ENCODE peak calls at places on chromosomes 5 and 9, in nine cellular contexts. One of them, this sample, is unnamed.
A peak's percentile ranks its signal among the peaks of the same experiment; 100 is the strongest.

GRCh38 chr9:127871531-127871930 is 5.9 kb downstream of the AK1 start:
- DNase-seq in coronary artery: no peak
- DNase-seq in mucosa of descending colon: no peak
- DNase-seq in GM12878: no peak
- DNase-seq in heart right ventricle: no peak
- DNase-seq in heart left ventricle: no peak
- DNase-seq in fibroblast of lung: peak; percentile 27
- DNase-seq in tibial nerve: no peak
- DNase-seq in fibroblast of pulmonary artery: peak; percentile 32
- DNase-seq in this sample: no peak

GRCh38 chr5:98977723-98978122 is 48.9 kb upstream of the CHD1 start:
- DNase-seq in coronary artery: no peak
- DNase-seq in mucosa of descending colon: no peak
- DNase-seq in GM12878: no peak
- DNase-seq in heart right ventricle: no peak
- DNase-seq in heart left ventricle: no peak
- DNase-seq in fibroblast of lung: no peak
- DNase-seq in tibial nerve: no peak
- DNase-seq in fibroblast of pulmonary artery: no peak
- DNase-seq in this sample: peak; percentile 55

GRCh38 chr9:8366161-8366926 is 566.8 kb upstream of the DMAC1 start:
- DNase-seq in coronary artery: no peak
- DNase-seq in mucosa of descending colon: no peak
- DNase-seq in GM12878: no peak
- DNase-seq in heart right ventricle: no peak
- DNase-seq in heart left ventricle: peak; percentile 40
- DNase-seq in fibroblast of lung: peak; percentile 85
- DNase-seq in tibial nerve: no peak
- DNase-seq in fibroblast of pulmonary artery: peak; percentile 62
- DNase-seq in this sample: peak; percentile 51

GRCh38 chr9:107504585-107505455 is 15.3 kb upstream of the KLF4 start:
- DNase-seq in coronary artery: no peak
- DNase-seq in mucosa of descending colon: no peak
- DNase-seq in GM12878: no peak
- DNase-seq in heart right ventricle: no peak
- DNase-seq in heart left ventricle: no peak
- DNase-seq in fibroblast of lung: peak; percentile 83
- DNase-seq in tibial nerve: no peak
- DNase-seq in fibroblast of pulmonary artery: peak; percentile 85
- DNase-seq in this sample: peak; percentile 92

GRCh38 chr9:121876658-121877271 is 216.3 kb downstream of the TTLL11 start:
- DNase-seq in coronary artery: peak; percentile 72
- DNase-seq in mucosa of descending colon: no peak
- DNase-seq in GM12878: no peak
- DNase-seq in heart right ventricle: no peak
- DNase-seq in heart left ventricle: no peak
- DNase-seq in fibroblast of lung: peak; percentile 88
- DNase-seq in tibial nerve: no peak
- DNase-seq in fibroblast of pulmonary artery: peak; percentile 65
- DNase-seq in this sample: peak; percentile 42

GRCh38 chr5:5288236-5288635 is 134.2 kb upstream of the ICE1 start:
- DNase-seq in coronary artery: no peak
- DNase-seq in mucosa of descending colon: no peak
- DNase-seq in GM12878: no peak
- DNase-seq in heart right ventricle: no peak
- DNase-seq in heart left ventricle: no peak
- DNase-seq in fibroblast of lung: peak; percentile 89
- DNase-seq in tibial nerve: no peak
- DNase-seq in fibroblast of pulmonary artery: no peak
- DNase-seq in this sample: peak; percentile 36

GRCh38 chr9:107942870-107943269 is 453.3 kb upstream of the KLF4 start:
- DNase-seq in coronary artery: no peak
- DNase-seq in mucosa of descending colon: no peak
- DNase-seq in GM12878: no peak
- DNase-seq in heart right ventricle: no peak
- DNase-seq in heart left ventricle: no peak
- DNase-seq in fibroblast of lung: no peak
- DNase-seq in tibial nerve: no peak
- DNase-seq in fibroblast of pulmonary artery: peak; percentile 2
- DNase-seq in this sample: no peak

GRCh38 chr9:93591301-93591700 is 14.9 kb downstream of the PHF2 start:
- DNase-seq in coronary artery: peak; percentile 53
- DNase-seq in mucosa of descending colon: no peak
- DNase-seq in GM12878: no peak
- DNase-seq in heart right ventricle: no peak
- DNase-seq in heart left ventricle: no peak
- DNase-seq in fibroblast of lung: no peak
- DNase-seq in tibial nerve: no peak
- DNase-seq in fibroblast of pulmonary artery: no peak
- DNase-seq in this sample: no peak

GRCh38 chr5:19534751-19535150 is 453.2 kb downstream of the CDH18 start:
- DNase-seq in coronary artery: no peak
- DNase-seq in mucosa of descending colon: no peak
- DNase-seq in GM12878: no peak
- DNase-seq in heart right ventricle: no peak
- DNase-seq in heart left ventricle: no peak
- DNase-seq in fibroblast of lung: peak; percentile 40
- DNase-seq in tibial nerve: no peak
- DNase-seq in fibroblast of pulmonary artery: no peak
- DNase-seq in this sample: peak; percentile 100

GRCh38 chr9:20593551-20593950 is 28.7 kb downstream of the MLLT3 start:
- DNase-seq in coronary artery: no peak
- DNase-seq in mucosa of descending colon: no peak
- DNase-seq in GM12878: no peak
- DNase-seq in heart right ventricle: no peak
- DNase-seq in heart left ventricle: no peak
- DNase-seq in fibroblast of lung: peak; percentile 85
- DNase-seq in tibial nerve: no peak
- DNase-seq in fibroblast of pulmonary artery: peak; percentile 87
- DNase-seq in this sample: peak; percentile 62

GRCh38 chr9:114382951-114383865 is 4.6 kb downstream of the AKNA start:
- DNase-seq in coronary artery: no peak
- DNase-seq in mucosa of descending colon: peak; percentile 69
- DNase-seq in GM12878: no peak
- DNase-seq in heart right ventricle: peak; percentile 70
- DNase-seq in heart left ventricle: peak; percentile 64
- DNase-seq in fibroblast of lung: peak; percentile 27
- DNase-seq in tibial nerve: no peak
- DNase-seq in fibroblast of pulmonary artery: peak; percentile 67
- DNase-seq in this sample: no peak

GRCh38 chr9:87497080-87497603 is 525 bp upstream of the DAPK1 start:
- DNase-seq in coronary artery: no peak
- DNase-seq in mucosa of descending colon: no peak
- DNase-seq in GM12878: no peak
- DNase-seq in heart right ventricle: no peak
- DNase-seq in heart left ventricle: no peak
- DNase-seq in fibroblast of lung: no peak
- DNase-seq in tibial nerve: no peak
- DNase-seq in fibroblast of pulmonary artery: no peak
- DNase-seq in this sample: no peak
- H3K4me3 ChIP-seq in coronary artery: peak overlapping the region; percentile 85
- H3K4me3 ChIP-seq in mucosa of descending colon: no peak overlapping the region
- H3K4me3 ChIP-seq in GM12878: peak overlapping the region; percentile 82
- H3K4me3 ChIP-seq in heart right ventricle: peak overlapping the region; percentile 64
- H3K4me3 ChIP-seq in heart left ventricle: peak overlapping the region; percentile 61
- H3K4me3 ChIP-seq in fibroblast of lung: peak overlapping the region; percentile 61
- H3K4me3 ChIP-seq in tibial nerve: peak overlapping the region; percentile 60
- H3K4me3 ChIP-seq in fibroblast of pulmonary artery: peak overlapping the region; percentile 71
- H3K4me3 ChIP-seq in this sample: peak overlapping the region; percentile 15

GRCh38 chr5:45796959-45797553 is 100.9 kb upstream of the HCN1 start:
- DNase-seq in coronary artery: no peak
- DNase-seq in mucosa of descending colon: no peak
- DNase-seq in GM12878: no peak
- DNase-seq in heart right ventricle: no peak
- DNase-seq in heart left ventricle: no peak
- DNase-seq in fibroblast of lung: no peak
- DNase-seq in tibial nerve: no peak
- DNase-seq in fibroblast of pulmonary artery: no peak
- DNase-seq in this sample: peak; percentile 1
- TF ChIP-seq CTCF in coronary artery: no peak
- TF ChIP-seq CTCF in mucosa of descending colon: no peak
- TF ChIP-seq CTCF in GM12878: no peak
- TF ChIP-seq CTCF in heart right ventricle: no peak
- TF ChIP-seq CTCF in heart left ventricle: no peak
- TF ChIP-seq CTCF in fibroblast of lung: no peak
- TF ChIP-seq CTCF in tibial nerve: no peak
- TF ChIP-seq CTCF in fibroblast of pulmonary artery: peak; percentile 14
- TF ChIP-seq CTCF in this sample: peak; percentile 16

DNA sequence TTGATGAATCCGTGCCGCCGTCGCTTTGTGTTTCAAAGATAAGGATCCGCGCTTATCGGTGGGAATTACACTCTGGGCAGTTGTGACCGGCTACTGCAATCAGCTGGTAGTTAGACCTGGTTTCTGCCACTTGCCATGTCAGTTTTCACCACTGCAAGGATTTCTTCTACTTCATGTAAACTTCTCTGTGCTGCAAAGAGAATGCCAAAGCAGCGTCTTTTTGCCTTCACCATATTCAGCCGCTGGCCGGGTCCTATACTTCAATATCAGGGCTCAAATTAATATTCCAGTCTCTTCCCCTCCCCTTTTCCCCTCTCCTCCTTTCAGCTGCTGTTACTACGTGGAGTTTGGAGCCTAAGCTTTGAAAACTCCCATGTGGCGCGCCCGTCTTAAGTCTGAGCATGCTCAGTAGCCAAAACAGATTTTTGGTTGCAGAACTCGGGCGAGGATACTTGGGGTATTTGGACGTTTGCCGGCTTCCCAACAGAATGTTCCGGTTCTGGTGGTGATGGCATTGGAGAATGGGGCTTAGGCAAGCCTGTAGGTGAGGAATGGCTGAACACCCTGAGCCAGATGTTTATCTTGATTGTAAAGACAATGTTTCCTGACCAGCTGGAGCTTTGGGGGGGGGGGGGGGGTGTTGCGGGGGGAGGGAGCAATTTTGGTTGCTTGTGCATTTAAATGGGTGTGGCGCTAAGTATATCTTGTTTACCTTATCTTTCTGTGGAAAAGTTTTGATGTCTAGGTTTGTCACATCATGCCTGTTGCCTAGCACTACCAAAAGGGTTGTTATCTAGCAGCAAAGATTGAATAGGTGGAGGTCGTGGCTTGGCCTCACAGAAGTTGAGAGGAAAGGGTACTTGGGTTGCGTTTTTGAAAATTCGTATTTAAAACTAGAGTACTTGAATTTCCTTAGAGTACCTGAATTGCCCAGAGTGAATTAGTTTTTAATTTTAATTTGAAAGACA is 1.1 kb downstream of the SMAD5 start:
- DNase-seq in coronary artery: no peak
- DNase-seq in mucosa of descending colon: no peak
- DNase-seq in GM12878: no peak
- DNase-seq in heart right ventricle: peak; percentile 45
- DNase-seq in heart left ventricle: peak; percentile 52
- DNase-seq in fibroblast of lung: peak; percentile 69
- DNase-seq in tibial nerve: no peak
- DNase-seq in fibroblast of pulmonary artery: peak; percentile 77
- DNase-seq in this sample: peak; percentile 67
- H3K4me3 ChIP-seq in coronary artery: peak overlapping the region; percentile 90
- H3K4me3 ChIP-seq in mucosa of descending colon: peak overlapping the region; percentile 60
- H3K4me3 ChIP-seq in GM12878: peak overlapping the region; percentile 76
- H3K4me3 ChIP-seq in heart right ventricle: peak overlapping the region; percentile 90
- H3K4me3 ChIP-seq in heart left ventricle: peak overlapping the region; percentile 95
- H3K4me3 ChIP-seq in fibroblast of lung: peak overlapping the region; percentile 83
- H3K4me3 ChIP-seq in tibial nerve: peak overlapping the region; percentile 93
- H3K4me3 ChIP-seq in fibroblast of pulmonary artery: peak overlapping the region; percentile 90
- H3K4me3 ChIP-seq in this sample: peak overlapping the region; percentile 84

GRCh38 chr5:90421136-90421535 is 11.6 kb upstream of the CETN3 start:
- DNase-seq in coronary artery: no peak
- DNase-seq in mucosa of descending colon: no peak
- DNase-seq in GM12878: no peak
- DNase-seq in heart right ventricle: no peak
- DNase-seq in heart left ventricle: no peak
- DNase-seq in fibroblast of lung: no peak
- DNase-seq in tibial nerve: no peak
- DNase-seq in fibroblast of pulmonary artery: peak; percentile 24
- DNase-seq in this sample: no peak
- TF ChIP-seq CTCF in coronary artery: no peak
- TF ChIP-seq CTCF in mucosa of descending colon: no peak
- TF ChIP-seq CTCF in GM12878: peak; percentile 24
- TF ChIP-seq CTCF in heart right ventricle: peak; percentile 7
- TF ChIP-seq CTCF in heart left ventricle: no peak
- TF ChIP-seq CTCF in fibroblast of lung: no peak
- TF ChIP-seq CTCF in tibial nerve: no peak
- TF ChIP-seq CTCF in fibroblast of pulmonary artery: peak; percentile 33
- TF ChIP-seq CTCF in this sample: peak; percentile 37

DNA sequence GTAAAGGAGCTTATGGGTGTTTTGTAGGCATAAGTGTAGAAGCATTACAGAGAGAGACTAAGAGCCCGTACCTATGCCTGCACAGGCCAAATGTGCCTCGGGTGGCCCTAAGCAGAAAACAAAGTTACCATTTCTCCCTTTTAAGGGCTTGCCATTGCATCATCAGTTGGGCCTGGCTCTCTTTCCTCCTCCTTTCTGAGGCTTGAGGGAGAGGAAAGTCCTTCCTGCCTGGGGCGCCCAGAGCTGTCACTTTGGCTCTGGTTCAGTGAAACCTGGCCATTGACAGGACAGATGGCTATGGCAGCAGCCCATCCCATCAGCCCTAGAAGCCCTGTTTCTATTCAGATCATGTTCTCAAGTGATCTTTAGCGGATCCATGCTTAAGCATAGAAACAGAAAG is 293.3 kb downstream of the YTHDC2 start:
- DNase-seq in coronary artery: peak; percentile 70
- DNase-seq in mucosa of descending colon: no peak
- DNase-seq in GM12878: no peak
- DNase-seq in heart right ventricle: no peak
- DNase-seq in heart left ventricle: no peak
- DNase-seq in fibroblast of lung: peak; percentile 25
- DNase-seq in tibial nerve: no peak
- DNase-seq in fibroblast of pulmonary artery: peak; percentile 22
- DNase-seq in this sample: peak; percentile 20
- H3K4me3 ChIP-seq in coronary artery: no peak overlapping the region
- H3K4me3 ChIP-seq in mucosa of descending colon: no peak overlapping the region
- H3K4me3 ChIP-seq in GM12878: no peak overlapping the region
- H3K4me3 ChIP-seq in heart right ventricle: no peak overlapping the region
- H3K4me3 ChIP-seq in heart left ventricle: no peak overlapping the region
- H3K4me3 ChIP-seq in fibroblast of lung: no peak overlapping the region
- H3K4me3 ChIP-seq in tibial nerve: no peak overlapping the region
- H3K4me3 ChIP-seq in fibroblast of pulmonary artery: no peak overlapping the region
- H3K4me3 ChIP-seq in this sample: no peak overlapping the region

GRCh38 chr9:214488-215448 is at the start of gene DOCK8:
- DNase-seq in coronary artery: no peak
- DNase-seq in mucosa of descending colon: peak; percentile 85
- DNase-seq in GM12878: no peak
- DNase-seq in heart right ventricle: no peak
- DNase-seq in heart left ventricle: peak; percentile 67
- DNase-seq in fibroblast of lung: peak; percentile 30
- DNase-seq in tibial nerve: peak; percentile 28
- DNase-seq in fibroblast of pulmonary artery: peak; percentile 38
- DNase-seq in this sample: peak; percentile 73
- TF ChIP-seq CTCF in coronary artery: no peak
- TF ChIP-seq CTCF in mucosa of descending colon: peak; percentile 29
- TF ChIP-seq CTCF in GM12878: peak; percentile 52
- TF ChIP-seq CTCF in heart right ventricle: no peak
- TF ChIP-seq CTCF in heart left ventricle: no peak
- TF ChIP-seq CTCF in fibroblast of lung: no peak
- TF ChIP-seq CTCF in tibial nerve: peak; percentile 40
- TF ChIP-seq CTCF in fibroblast of pulmonary artery: no peak
- TF ChIP-seq CTCF in this sample: peak; percentile 13